ENCODE peak calls at places on chromosomes 2 and 18, in seven cellular contexts. One of them, this sample, is unnamed.

GRCh38 chr2:181971032-181971431 is 14.6 kb upstream of the PPP1R1C start:
- DNase-seq in PC-3: no peak
- DNase-seq in colonic mucosa: no peak
- DNase-seq in NCI-H2081 treated with DMSO at 0.1 percent for 48 hours: no peak
- DNase-seq in AG04450: no peak
- DNase-seq in naive thymus-derived CD4-positive, alpha-beta T cell: no peak
- DNase-seq in NCI-H774: no peak
- DNase-seq in this sample: no peak

GRCh38 chr2:71963295-71963694 is 184.4 kb downstream of the CYP26B1 start:
- DNase-seq in PC-3: peak
- DNase-seq in colonic mucosa: no peak
- DNase-seq in NCI-H2081 treated with DMSO at 0.1 percent for 48 hours: no peak
- DNase-seq in AG04450: no peak
- DNase-seq in naive thymus-derived CD4-positive, alpha-beta T cell: no peak
- DNase-seq in NCI-H774: no peak
- DNase-seq in this sample: no peak

GRCh38 chr2:181934694-181935093 is 43.2 kb downstream of the ITPRID2 start:
- DNase-seq in PC-3: no peak
- DNase-seq in colonic mucosa: no peak
- DNase-seq in NCI-H2081 treated with DMSO at 0.1 percent for 48 hours: no peak
- DNase-seq in AG04450: no peak
- DNase-seq in naive thymus-derived CD4-positive, alpha-beta T cell: no peak
- DNase-seq in NCI-H774: no peak
- DNase-seq in this sample: no peak

GRCh38 chr18:61742555-61743429 is 150.0 kb downstream of the RNF152 start:
- DNase-seq in PC-3: no peak
- DNase-seq in colonic mucosa: no peak
- DNase-seq in NCI-H2081 treated with DMSO at 0.1 percent for 48 hours: no peak
- DNase-seq in AG04450: no peak
- DNase-seq in naive thymus-derived CD4-positive, alpha-beta T cell: no peak
- DNase-seq in NCI-H774: no peak
- DNase-seq in this sample: no peak

GRCh38 chr18:23888880-23889279 is 125.7 kb upstream of the TTC39C start:
- DNase-seq in PC-3: no peak
- DNase-seq in colonic mucosa: no peak
- DNase-seq in NCI-H2081 treated with DMSO at 0.1 percent for 48 hours: peak
- DNase-seq in AG04450: no peak
- DNase-seq in naive thymus-derived CD4-positive, alpha-beta T cell: no peak
- DNase-seq in NCI-H774: peak
- DNase-seq in this sample: no peak

GRCh38 chr2:26235089-26235488 is 9.3 kb downstream of the HADHA start:
- DNase-seq in PC-3: peak
- DNase-seq in colonic mucosa: no peak
- DNase-seq in NCI-H2081 treated with DMSO at 0.1 percent for 48 hours: no peak
- DNase-seq in AG04450: no peak
- DNase-seq in naive thymus-derived CD4-positive, alpha-beta T cell: no peak
- DNase-seq in NCI-H774: no peak
- DNase-seq in this sample: no peak

GRCh38 chr2:121881950-121882349 is 126.5 kb downstream of the TSN start:
- DNase-seq in PC-3: no peak
- DNase-seq in colonic mucosa: no peak
- DNase-seq in NCI-H2081 treated with DMSO at 0.1 percent for 48 hours: no peak
- DNase-seq in AG04450: no peak
- DNase-seq in naive thymus-derived CD4-positive, alpha-beta T cell: no peak
- DNase-seq in NCI-H774: no peak
- DNase-seq in this sample: no peak

GRCh38 chr18:8121942-8122480 is 487.2 kb upstream of the RAB12 start:
- DNase-seq in PC-3: peak
- DNase-seq in colonic mucosa: no peak
- DNase-seq in NCI-H2081 treated with DMSO at 0.1 percent for 48 hours: no peak
- DNase-seq in AG04450: peak
- DNase-seq in naive thymus-derived CD4-positive, alpha-beta T cell: no peak
- DNase-seq in NCI-H774: no peak
- DNase-seq in this sample: no peak

GRCh38 chr2:188292446-188293239 is 969 bp downstream of the GULP1 start:
- DNase-seq in PC-3: peak
- DNase-seq in colonic mucosa: peak
- DNase-seq in NCI-H2081 treated with DMSO at 0.1 percent for 48 hours: peak
- DNase-seq in AG04450: peak
- DNase-seq in naive thymus-derived CD4-positive, alpha-beta T cell: no peak
- DNase-seq in NCI-H774: peak
- DNase-seq in this sample: peak

This sample was measured in pancreas.